ENCODE peak calls at places on chromosomes 5 and 9, in six cellular contexts. D is astrocyte, X is mammary epithelial cell, K is MM.1S, V is neural progenitor cell, A is K562. R is an unnamed sample.
A peak's percentile ranks its signal among the peaks of the same experiment; 100 is the strongest.

GRCh38 chr5:141846031-141846430 is 32.2 kb downstream of the PCDH1 start:
- DNase-seq in K (no peak), X (no peak), A (peak; percentile 23), D (peak; percentile 54), V (peak; percentile 85), R (no peak)

GRCh38 chr5:147290261-147290660 is 55.4 kb downstream of the STK32A start:
- DNase-seq in A (no peak), X (no peak), V (peak; percentile 69), K (no peak), D (no peak), R (no peak)

GRCh38 chr5:54217826-54218503 is 92.4 kb downstream of the ARL15 start:
- DNase-seq in D (peak; percentile 47), K (peak; percentile 49), V (peak; percentile 76), X (peak; percentile 42), A (peak; percentile 25), R (peak; percentile 40)

GRCh38 chr9:94922098-94922607 is 195.7 kb downstream of the AOPEP start:
- DNase-seq in D (peak; percentile 100), V (no peak), K (no peak), A (no peak), X (peak; percentile 69), R (no peak)

GRCh38 chr9:96496368-96497116 is 46.6 kb downstream of the HABP4 start:
- DNase-seq in K (no peak), X (no peak), A (no peak), D (no peak), V (no peak), R (no peak)

GRCh38 chr5:139660105-139660915 is 12.2 kb downstream of the CXXC5 start:
- DNase-seq in D (no peak), K (no peak), X (peak; percentile 76), V (no peak), A (no peak), R (peak; percentile 87)

GRCh38 chr5:52043543-52043942 is 660.3 kb downstream of the ISL1 start:
- DNase-seq in X (no peak), K (peak; percentile 75), V (no peak), A (no peak), D (no peak), R (no peak)

GRCh38 chr9:5112109-5112592 is 73.3 kb downstream of the INSL6 start:
- DNase-seq in X (no peak), K (no peak), A (no peak), V (no peak), D (no peak), R (no peak)

GRCh38 chr5:128757560-128757959 is 207.7 kb upstream of the SLC27A6 start:
- DNase-seq in V (no peak), X (no peak), D (no peak), A (no peak), K (no peak), R (no peak)

GRCh38 chr5:102511666-102512065 is 12.9 kb upstream of the SLCO6A1 start:
- DNase-seq in A (no peak), D (peak; percentile 9), K (no peak), X (no peak), V (no peak), R (no peak)

GRCh38 chr9:98707158-98708102 is 1.3 kb downstream of the GABBR2 start:
- DNase-seq in K (peak; percentile 12), D (peak; percentile 74), X (peak; percentile 54), V (peak; percentile 94), A (peak; percentile 51), R (no peak)

GRCh38 chr9:121455527-121456239 is 44.0 kb downstream of the GGTA1 start:
- DNase-seq in D (no peak), X (no peak), K (no peak), A (peak; percentile 20), V (no peak), R (no peak)

GRCh38 chr5:134656690-134657089 is 8.1 kb downstream of the SEC24A start:
- DNase-seq in X (no peak), D (no peak), V (no peak), K (no peak), A (no peak), R (no peak)

GRCh38 chr9:35844628-35845301 is 15.7 kb downstream of the TMEM8B start:
- DNase-seq in X (peak; percentile 83), D (peak; percentile 85), V (no peak), K (peak; percentile 43), A (no peak), R (peak; percentile 73)

GRCh38 chr9:109452761-109453160 is 45.3 kb downstream of the PTPN3 start:
- DNase-seq in D (peak; percentile 61), K (no peak), A (no peak), X (peak; percentile 80), V (no peak), R (no peak)

GRCh38 chr9:113962391-113962790 is 86.3 kb downstream of the ZNF618 start:
- DNase-seq in D (no peak), K (no peak), A (no peak), V (no peak), X (no peak), R (no peak)

GRCh38 chr5:180621311-180621710 is 28.1 kb downstream of the FLT4 start:
- DNase-seq in K (no peak), X (no peak), V (no peak), D (no peak), A (no peak), R (no peak)

GRCh38 chr5:38555354-38556114 is 912 bp downstream of the LIFR start:
- DNase-seq in K (no peak), A (no peak), X (no peak), V (no peak), D (no peak), R (no peak)
- H3K4me1 ChIP-seq in K (peaks cover 6% of the 10 kb centered on the region), A (peaks cover 3% of the 10 kb centered on the region), X (peaks cover 11% of the 10 kb centered on the region), V (peaks cover 6% of the 10 kb centered on the region), D (peaks cover 14% of the 10 kb centered on the region), R (no peaks in the 10 kb centered on the region)

DNA sequence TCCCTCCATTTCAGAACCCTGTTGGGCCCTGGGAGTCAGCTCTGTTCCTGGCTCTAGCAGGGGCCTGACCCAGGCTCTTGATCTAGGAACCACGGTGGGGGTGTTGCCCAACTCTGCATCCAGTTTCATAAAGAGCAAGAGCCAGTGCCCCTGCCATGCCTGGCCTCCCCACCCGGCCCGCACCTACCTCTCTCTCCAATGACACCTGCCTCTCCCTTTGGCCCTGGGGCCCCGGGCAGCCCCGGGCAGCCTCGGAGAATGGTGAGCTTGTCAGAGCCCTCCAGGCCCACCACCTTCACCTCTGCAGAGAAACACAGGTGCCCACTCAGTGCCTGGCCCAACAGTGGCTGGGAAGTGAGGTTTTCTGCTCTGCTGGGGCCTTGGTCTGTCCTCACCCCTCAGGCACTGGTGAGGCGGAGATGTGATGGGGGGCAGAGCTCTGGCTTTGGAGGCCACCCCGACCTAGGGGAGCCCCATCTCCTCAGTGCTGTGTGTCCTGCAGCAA is 1.5 kb downstream of the FCN1 start:
- DNase-seq in X (no peak), D (no peak), V (no peak), A (no peak), K (no peak), R (peak; percentile 9)
- H3K9ac ChIP-seq in X (no peak overlapping the region), D (no peak overlapping the region), V (no peak overlapping the region), A (no peak overlapping the region), K (no peak overlapping the region), R (no peak overlapping the region)

GRCh38 chr9:33787839-33788238 is 7.5 kb upstream of the PRSS3 start:
- DNase-seq in X (no peak), D (no peak), A (no peak), K (no peak), V (no peak), R (no peak)

GRCh38 chr9:33782395-33783152 is 12.8 kb upstream of the PRSS3 start:
- DNase-seq in A (no peak), D (peak; percentile 78), V (no peak), K (no peak), X (no peak), R (no peak)

GRCh38 chr9:33791117-33791516 is 4.2 kb upstream of the PRSS3 start:
- DNase-seq in V (no peak), D (peak; percentile 18), X (peak; percentile 70), A (no peak), K (no peak), R (peak; percentile 71)

GRCh38 chr9:33781736-33782135 is 13.6 kb upstream of the PRSS3 start:
- DNase-seq in A (no peak), K (no peak), V (no peak), X (no peak), D (no peak), R (no peak)

GRCh38 chr9:33785914-33786313 is 9.4 kb upstream of the PRSS3 start:
- DNase-seq in V (peak; percentile 11), K (no peak), X (no peak), D (no peak), A (no peak), R (no peak)
- TF ChIP-seq CTCF in V (peak; percentile 30), K (no peak), X (no peak), D (peak; percentile 8), A (peak; percentile 55), R (no peak)

GRCh38 chr5:62305715-62306493 is at the start of gene KIF2A:
- DNase-seq in D (peak; percentile 76), V (peak; percentile 98), K (peak; percentile 96), A (peak; percentile 97), X (peak; percentile 94), R (peak; percentile 90)

GRCh38 chr5:62308439-62308838 is 2.4 kb downstream of the KIF2A start:
- DNase-seq in K (no peak), X (no peak), D (no peak), A (no peak), V (no peak), R (no peak)

GRCh38 chr5:62306494-62307363 is 723 bp downstream of the KIF2A start:
- DNase-seq in V (peak; percentile 63), X (peak; percentile 30), K (peak; percentile 29), A (peak; percentile 57), D (peak; percentile 34), R (peak; percentile 52)

GRCh38 chr5:62309107-62309506 is 3.1 kb downstream of the KIF2A start:
- DNase-seq in K (no peak), V (no peak), X (no peak), D (no peak), A (no peak), R (no peak)

GRCh38 chr5:62307364-62307689 is 1.3 kb downstream of the KIF2A start:
- DNase-seq in A (no peak), D (no peak), K (no peak), X (no peak), V (no peak), R (no peak)
- H3K4me1 ChIP-seq in A (peaks cover 40% of the 10 kb centered on the region), D (no peaks in the 10 kb centered on the region), K (peaks cover 16% of the 10 kb centered on the region), X (peaks cover 23% of the 10 kb centered on the region), V (peaks cover 18% of the 10 kb centered on the region), R (no peaks in the 10 kb centered on the region)

DNA sequence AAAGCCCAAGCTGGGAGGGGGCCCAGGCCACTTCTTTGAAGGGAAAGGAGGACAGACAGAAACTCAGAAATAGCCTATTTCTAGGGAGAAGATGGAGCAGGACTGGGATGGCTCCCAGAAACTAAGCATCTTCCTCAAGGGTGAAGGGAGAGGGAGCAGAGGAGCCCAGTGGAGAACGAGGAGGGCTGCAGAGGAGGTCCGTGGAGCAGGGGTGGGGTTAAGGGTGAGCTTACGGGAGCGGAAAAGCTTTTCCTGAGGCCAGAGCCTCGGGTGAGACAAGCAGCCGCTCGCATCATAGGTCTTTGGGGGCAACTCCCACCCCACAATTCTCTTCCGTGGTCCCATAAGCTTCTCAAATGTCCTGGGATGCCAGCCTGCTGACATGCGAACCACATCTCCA is 127.1 kb upstream of the PHYKPL start:
- DNase-seq in V (no peak), A (no peak), D (no peak), K (no peak), X (no peak), R (no peak)
- H3K9ac ChIP-seq in V (no peak overlapping the region), A (no peak overlapping the region), D (no peak overlapping the region), K (no peak overlapping the region), X (no peak overlapping the region), R (no peak overlapping the region)

DNA sequence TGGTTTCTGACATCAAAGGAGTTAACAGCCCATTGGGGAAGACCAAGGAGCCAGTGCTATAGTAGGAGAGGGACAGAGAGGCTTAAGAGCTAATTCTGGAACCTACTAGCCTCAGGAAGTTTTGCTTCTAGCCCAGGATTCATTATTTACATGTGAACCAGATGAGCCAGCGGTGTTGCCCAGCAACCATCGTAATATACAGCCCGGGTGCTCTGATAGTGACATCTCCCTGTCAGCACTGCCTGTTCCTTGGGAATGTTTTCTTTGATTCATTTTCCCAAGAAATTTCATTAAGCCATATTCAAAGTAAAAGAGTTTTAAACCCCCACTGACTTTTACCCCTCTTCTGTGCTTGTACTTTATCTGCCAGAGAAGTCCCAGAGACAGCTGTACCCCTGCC is 217.4 kb upstream of the ADAMTSL1 start:
- DNase-seq in K (no peak), V (no peak), X (no peak), D (no peak), A (no peak), R (peak; percentile 26)
- TF ChIP-seq CTCF in K (no peak), V (no peak), X (no peak), D (no peak), A (no peak), R (no peak)

R was measured in colonic mucosa.